ENCODE peak calls at places on chromosomes 11 and 22, in eight cellular contexts. One of them, this sample, is unnamed.

GRCh38 chr11:69101100-69101791 is 52.5 kb downstream of the TPCN2 start:
- DNase-seq in colonic mucosa: peak
- DNase-seq in cardiac muscle cell: peak
- DNase-seq in body of pancreas: peak
- DNase-seq in AG04450: peak
- DNase-seq in AG04449: no peak
- DNase-seq in coronary artery: peak
- DNase-seq in fibroblast of lung: peak
- DNase-seq in this sample: peak

GRCh38 chr11:74929431-74930363 is 19.2 kb downstream of the XRRA1 start:
- DNase-seq in AG04449: peak
- DNase-seq in fibroblast of lung: peak
- DNase-seq in coronary artery: no peak
- DNase-seq in cardiac muscle cell: peak
- DNase-seq in body of pancreas: peak
- DNase-seq in AG04450: peak
- DNase-seq in colonic mucosa: peak
- DNase-seq in this sample: peak

GRCh38 chr11:103532133-103532788 is 423.0 kb downstream of the DYNC2H1 start:
- DNase-seq in colonic mucosa: no peak
- DNase-seq in fibroblast of lung: peak
- DNase-seq in body of pancreas: no peak
- DNase-seq in AG04449: peak
- DNase-seq in AG04450: peak
- DNase-seq in cardiac muscle cell: peak
- DNase-seq in coronary artery: no peak
- DNase-seq in this sample: peak

GRCh38 chr11:1750481-1750839 is at the start of gene IFITM10:
- DNase-seq in coronary artery: no peak
- DNase-seq in fibroblast of lung: no peak
- DNase-seq in colonic mucosa: no peak
- DNase-seq in AG04450: no peak
- DNase-seq in AG04449: no peak
- DNase-seq in body of pancreas: no peak
- DNase-seq in cardiac muscle cell: peak
- DNase-seq in this sample: peak

GRCh38 chr11:108713076-108713790 is 48.4 kb downstream of the DDX10 start:
- DNase-seq in fibroblast of lung: peak
- DNase-seq in coronary artery: no peak
- DNase-seq in cardiac muscle cell: peak
- DNase-seq in AG04450: no peak
- DNase-seq in colonic mucosa: no peak
- DNase-seq in body of pancreas: no peak
- DNase-seq in AG04449: no peak
- DNase-seq in this sample: peak

GRCh38 chr11:74701351-74701750 is 29.9 kb downstream of the CHRDL2 start:
- DNase-seq in colonic mucosa: no peak
- DNase-seq in AG04449: no peak
- DNase-seq in body of pancreas: no peak
- DNase-seq in fibroblast of lung: no peak
- DNase-seq in AG04450: no peak
- DNase-seq in cardiac muscle cell: no peak
- DNase-seq in coronary artery: no peak
- DNase-seq in this sample: no peak

GRCh38 chr11:130882138-130882551 is 34.1 kb downstream of the SNX19 start:
- DNase-seq in body of pancreas: no peak
- DNase-seq in cardiac muscle cell: no peak
- DNase-seq in colonic mucosa: no peak
- DNase-seq in AG04449: no peak
- DNase-seq in AG04450: no peak
- DNase-seq in fibroblast of lung: peak
- DNase-seq in coronary artery: peak
- DNase-seq in this sample: peak

GRCh38 chr11:86818466-86819282 is 18.3 kb downstream of the PRSS23 start:
- DNase-seq in colonic mucosa: no peak
- DNase-seq in fibroblast of lung: peak
- DNase-seq in body of pancreas: no peak
- DNase-seq in AG04449: peak
- DNase-seq in coronary artery: no peak
- DNase-seq in AG04450: peak
- DNase-seq in cardiac muscle cell: peak
- DNase-seq in this sample: peak

GRCh38 chr11:121249039-121249663 is 43.4 kb upstream of the SC5D start:
- DNase-seq in fibroblast of lung: peak
- DNase-seq in cardiac muscle cell: peak
- DNase-seq in body of pancreas: no peak
- DNase-seq in coronary artery: no peak
- DNase-seq in colonic mucosa: no peak
- DNase-seq in AG04450: no peak
- DNase-seq in AG04449: no peak
- DNase-seq in this sample: peak

GRCh38 chr11:21142007-21142406 is 472.6 kb downstream of the NELL1 start:
- DNase-seq in body of pancreas: no peak
- DNase-seq in colonic mucosa: no peak
- DNase-seq in AG04450: no peak
- DNase-seq in cardiac muscle cell: no peak
- DNase-seq in fibroblast of lung: no peak
- DNase-seq in coronary artery: no peak
- DNase-seq in AG04449: no peak
- DNase-seq in this sample: no peak

GRCh38 chr22:49197500-49197899 is 630.2 kb downstream of the BRD1 start:
- DNase-seq in coronary artery: peak
- DNase-seq in colonic mucosa: no peak
- DNase-seq in cardiac muscle cell: no peak
- DNase-seq in AG04450: no peak
- DNase-seq in body of pancreas: no peak
- DNase-seq in fibroblast of lung: no peak
- DNase-seq in AG04449: no peak
- DNase-seq in this sample: no peak

GRCh38 chr22:37358917-37359316 is 68.4 kb downstream of the ELFN2 start:
- DNase-seq in colonic mucosa: no peak
- DNase-seq in fibroblast of lung: no peak
- DNase-seq in body of pancreas: no peak
- DNase-seq in AG04449: no peak
- DNase-seq in cardiac muscle cell: no peak
- DNase-seq in AG04450: no peak
- DNase-seq in coronary artery: no peak
- DNase-seq in this sample: peak

GRCh38 chr11:114233755-114234154 is 62.4 kb upstream of the NNMT start:
- DNase-seq in body of pancreas: no peak
- DNase-seq in AG04450: no peak
- DNase-seq in cardiac muscle cell: peak
- DNase-seq in coronary artery: no peak
- DNase-seq in AG04449: no peak
- DNase-seq in fibroblast of lung: no peak
- DNase-seq in colonic mucosa: no peak
- DNase-seq in this sample: no peak

GRCh38 chr11:40388097-40388818 is 1071.2 kb downstream of the LRRC4C start:
- DNase-seq in AG04449: peak
- DNase-seq in cardiac muscle cell: no peak
- DNase-seq in fibroblast of lung: peak
- DNase-seq in colonic mucosa: no peak
- DNase-seq in body of pancreas: no peak
- DNase-seq in coronary artery: no peak
- DNase-seq in AG04450: no peak
- DNase-seq in this sample: peak

GRCh38 chr11:104925850-104926249 is 27.6 kb upstream of the CASP12 start:
- DNase-seq in AG04450: no peak
- DNase-seq in AG04449: no peak
- DNase-seq in cardiac muscle cell: no peak
- DNase-seq in body of pancreas: no peak
- DNase-seq in colonic mucosa: no peak
- DNase-seq in coronary artery: no peak
- DNase-seq in fibroblast of lung: no peak
- DNase-seq in this sample: no peak

GRCh38 chr11:57310630-57311086 is 14.1 kb downstream of the TNKS1BP1 start:
- DNase-seq in AG04450: no peak
- DNase-seq in fibroblast of lung: peak
- DNase-seq in colonic mucosa: no peak
- DNase-seq in cardiac muscle cell: peak
- DNase-seq in body of pancreas: peak
- DNase-seq in coronary artery: no peak
- DNase-seq in AG04449: no peak
- DNase-seq in this sample: peak

GRCh38 chr11:114346709-114347141 is 50.5 kb downstream of the NNMT start:
- DNase-seq in coronary artery: no peak
- DNase-seq in cardiac muscle cell: no peak
- DNase-seq in colonic mucosa: no peak
- DNase-seq in fibroblast of lung: no peak
- DNase-seq in AG04450: no peak
- DNase-seq in AG04449: no peak
- DNase-seq in body of pancreas: no peak
- DNase-seq in this sample: no peak

GRCh38 chr11:120225372-120225909 is 14.5 kb upstream of the POU2F3 start:
- DNase-seq in cardiac muscle cell: peak
- DNase-seq in fibroblast of lung: no peak
- DNase-seq in body of pancreas: no peak
- DNase-seq in coronary artery: no peak
- DNase-seq in AG04450: no peak
- DNase-seq in colonic mucosa: no peak
- DNase-seq in AG04449: no peak
- DNase-seq in this sample: peak

GRCh38 chr11:66845143-66845875 is 2.1 kb downstream of the RCE1 start:
- DNase-seq in fibroblast of lung: no peak
- DNase-seq in AG04449: no peak
- DNase-seq in coronary artery: no peak
- DNase-seq in body of pancreas: no peak
- DNase-seq in colonic mucosa: no peak
- DNase-seq in cardiac muscle cell: no peak
- DNase-seq in AG04450: no peak
- DNase-seq in this sample: no peak

GRCh38 chr11:57202282-57202681 is 20.5 kb downstream of the LRRC55 start:
- DNase-seq in colonic mucosa: no peak
- DNase-seq in body of pancreas: no peak
- DNase-seq in AG04449: no peak
- DNase-seq in fibroblast of lung: no peak
- DNase-seq in coronary artery: no peak
- DNase-seq in AG04450: no peak
- DNase-seq in cardiac muscle cell: no peak
- DNase-seq in this sample: no peak

GRCh38 chr11:65642014-65642671 is 4.2 kb downstream of the SIPA1 start:
- DNase-seq in fibroblast of lung: no peak
- DNase-seq in colonic mucosa: no peak
- DNase-seq in AG04450: no peak
- DNase-seq in body of pancreas: no peak
- DNase-seq in AG04449: no peak
- DNase-seq in coronary artery: no peak
- DNase-seq in cardiac muscle cell: no peak
- DNase-seq in this sample: no peak
- H3K4me3 ChIP-seq in fibroblast of lung: no peak
- H3K4me3 ChIP-seq in colonic mucosa: no peak
- H3K4me3 ChIP-seq in AG04450: no peak
- H3K4me3 ChIP-seq in body of pancreas: no peak
- H3K4me3 ChIP-seq in AG04449: no peak
- H3K4me3 ChIP-seq in coronary artery: peak
- H3K4me3 ChIP-seq in cardiac muscle cell: no peak
- H3K4me3 ChIP-seq in this sample: no peak

GRCh38 chr22:31630331-31631329 is 31.4 kb downstream of the PISD start:
- DNase-seq in AG04450: no peak
- DNase-seq in body of pancreas: peak
- DNase-seq in fibroblast of lung: peak
- DNase-seq in colonic mucosa: peak
- DNase-seq in AG04449: no peak
- DNase-seq in cardiac muscle cell: peak
- DNase-seq in coronary artery: peak
- DNase-seq in this sample: peak
- TF ChIP-seq CTCF in AG04450: no peak
- TF ChIP-seq CTCF in body of pancreas: no peak
- TF ChIP-seq CTCF in fibroblast of lung: no peak
- TF ChIP-seq CTCF in colonic mucosa: no peak
- TF ChIP-seq CTCF in AG04449: no peak
- TF ChIP-seq CTCF in cardiac muscle cell: no peak
- TF ChIP-seq CTCF in coronary artery: no peak
- TF ChIP-seq CTCF in this sample: no peak

DNA sequence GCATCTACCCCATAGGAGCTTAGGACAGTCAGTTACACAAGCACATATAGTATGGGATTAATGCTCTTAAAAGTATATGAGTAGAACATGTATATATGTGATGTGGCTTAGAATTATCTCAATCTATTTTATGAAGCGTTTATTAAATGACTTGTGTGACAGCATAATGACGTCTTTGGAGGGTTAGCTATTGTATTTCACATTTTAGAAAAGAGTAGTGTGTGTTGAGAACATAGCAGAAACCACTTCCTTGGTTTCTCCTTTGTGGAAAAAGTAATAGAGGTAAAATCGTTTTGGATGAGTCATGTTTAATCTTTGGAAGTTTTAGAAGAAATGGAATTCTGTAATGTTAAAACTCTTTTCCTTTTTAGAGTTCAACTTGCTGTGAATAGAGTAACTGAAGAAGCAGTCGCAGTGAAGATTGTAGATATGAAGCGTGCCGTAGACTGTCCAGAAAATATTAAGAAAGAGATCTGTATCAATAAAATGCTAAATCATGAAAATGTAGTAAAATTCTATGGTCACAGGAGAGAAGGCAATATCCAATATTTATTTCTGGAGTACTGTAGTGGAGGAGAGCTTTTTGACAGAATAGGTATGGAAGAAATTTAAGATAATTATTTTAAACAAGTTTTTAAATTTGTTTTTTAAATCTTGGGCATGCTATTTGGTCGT is 2.4 kb downstream of the CHEK1 start:
- DNase-seq in fibroblast of lung: peak
- DNase-seq in cardiac muscle cell: no peak
- DNase-seq in AG04450: no peak
- DNase-seq in AG04449: no peak
- DNase-seq in coronary artery: no peak
- DNase-seq in body of pancreas: no peak
- DNase-seq in colonic mucosa: no peak
- DNase-seq in this sample: peak
- H3K4me3 ChIP-seq in fibroblast of lung: peak
- H3K4me3 ChIP-seq in cardiac muscle cell: peak
- H3K4me3 ChIP-seq in AG04450: peak
- H3K4me3 ChIP-seq in AG04449: peak
- H3K4me3 ChIP-seq in coronary artery: no peak
- H3K4me3 ChIP-seq in body of pancreas: no peak
- H3K4me3 ChIP-seq in colonic mucosa: no peak
- H3K4me3 ChIP-seq in this sample: peak

DNA sequence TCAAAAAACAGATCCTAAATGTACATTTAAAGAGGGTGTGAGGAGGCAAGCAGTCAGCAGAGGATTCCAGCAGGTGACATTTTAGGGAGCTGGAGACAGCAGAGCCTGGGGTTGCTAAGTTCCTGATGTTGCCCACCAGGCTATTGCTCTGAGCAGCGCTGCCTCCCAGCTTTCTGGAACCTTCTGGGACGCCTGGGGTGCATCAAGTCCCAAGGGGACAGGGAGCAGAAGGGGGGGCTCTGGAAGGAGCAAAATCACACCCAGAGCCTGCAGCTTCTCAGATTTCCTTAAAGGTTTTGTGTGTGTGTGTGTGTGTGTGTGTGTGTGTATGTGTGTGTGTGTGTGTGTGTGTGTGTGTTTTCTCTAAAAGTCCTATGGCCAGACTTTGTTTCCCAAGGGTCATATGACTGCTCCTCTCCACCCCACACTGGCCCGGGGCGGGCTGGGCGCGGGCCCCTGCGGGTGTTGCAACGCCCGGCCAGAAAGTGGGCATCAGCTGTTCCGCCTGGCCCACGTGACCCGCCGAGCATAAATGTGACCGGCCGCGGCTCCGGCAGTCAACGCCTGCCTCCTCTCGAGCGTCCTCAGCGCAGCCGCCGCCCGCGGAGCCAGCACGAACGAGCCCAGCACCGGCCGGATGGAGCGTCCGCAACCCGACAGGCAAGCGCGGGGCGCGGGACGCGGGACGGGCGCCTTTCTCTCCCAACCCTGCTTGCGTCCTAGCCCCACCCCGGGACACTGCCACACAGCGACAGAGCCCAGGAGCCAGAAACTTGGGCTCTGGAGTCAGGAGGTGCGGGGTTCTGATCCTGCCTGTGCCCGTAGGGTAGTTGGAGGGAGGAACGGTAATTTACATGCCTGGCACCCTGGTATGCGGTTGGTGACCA is at the start of gene HMOX1:
- DNase-seq in cardiac muscle cell: peak
- DNase-seq in coronary artery: peak
- DNase-seq in fibroblast of lung: peak
- DNase-seq in colonic mucosa: peak
- DNase-seq in AG04449: peak
- DNase-seq in body of pancreas: peak
- DNase-seq in AG04450: peak
- DNase-seq in this sample: peak
- TF ChIP-seq CTCF in cardiac muscle cell: peak
- TF ChIP-seq CTCF in coronary artery: no peak
- TF ChIP-seq CTCF in fibroblast of lung: no peak
- TF ChIP-seq CTCF in colonic mucosa: no peak
- TF ChIP-seq CTCF in AG04449: peak
- TF ChIP-seq CTCF in body of pancreas: peak
- TF ChIP-seq CTCF in AG04450: no peak
- TF ChIP-seq CTCF in this sample: peak